ENCODE peak calls at places on chromosomes 11 and 22, in five cellular contexts. One of them, this sample, is unnamed.

GRCh38 chr22:36010090-36010489 is 18.5 kb downstream of the RBFOX2 start:
- DNase-seq in H1: peak
- DNase-seq in IMR-90: no peak
- DNase-seq in neuronal stem cell: peak
- DNase-seq in trophoblast cell: no peak
- DNase-seq in this sample: no peak

GRCh38 chr22:27473533-27473932 is 328.0 kb downstream of the MN1 start:
- DNase-seq in H1: no peak
- DNase-seq in IMR-90: no peak
- DNase-seq in neuronal stem cell: no peak
- DNase-seq in trophoblast cell: no peak
- DNase-seq in this sample: no peak

GRCh38 chr11:57332694-57333440 is 2.8 kb downstream of the SSRP1 start:
- DNase-seq in H1: no peak
- DNase-seq in IMR-90: no peak
- DNase-seq in neuronal stem cell: no peak
- DNase-seq in trophoblast cell: no peak
- DNase-seq in this sample: peak

GRCh38 chr22:29023172-29023796 is 38.3 kb downstream of the C22orf31 start:
- DNase-seq in H1: no peak
- DNase-seq in IMR-90: no peak
- DNase-seq in neuronal stem cell: no peak
- DNase-seq in trophoblast cell: no peak
- DNase-seq in this sample: no peak

GRCh38 chr22:39279170-39279850 is 34.5 kb upstream of the PDGFB start:
- DNase-seq in H1: no peak
- DNase-seq in IMR-90: no peak
- DNase-seq in neuronal stem cell: no peak
- DNase-seq in trophoblast cell: no peak
- DNase-seq in this sample: no peak

GRCh38 chr22:35345808-35346505 is 34.9 kb upstream of the HMOX1 start:
- DNase-seq in H1: no peak
- DNase-seq in IMR-90: no peak
- DNase-seq in neuronal stem cell: no peak
- DNase-seq in trophoblast cell: no peak
- DNase-seq in this sample: no peak

GRCh38 chr11:17691550-17691949 is 27.8 kb upstream of the MYOD1 start:
- DNase-seq in H1: no peak
- DNase-seq in IMR-90: no peak
- DNase-seq in neuronal stem cell: no peak
- DNase-seq in trophoblast cell: peak
- DNase-seq in this sample: no peak

GRCh38 chr11:20452585-20452984 is 65.1 kb downstream of the PRMT3 start:
- DNase-seq in H1: no peak
- DNase-seq in IMR-90: no peak
- DNase-seq in neuronal stem cell: no peak
- DNase-seq in trophoblast cell: no peak
- DNase-seq in this sample: no peak

GRCh38 chr11:125300791-125301218 is 136.3 kb downstream of the PKNOX2 start:
- DNase-seq in H1: no peak
- DNase-seq in IMR-90: peak
- DNase-seq in neuronal stem cell: no peak
- DNase-seq in trophoblast cell: peak
- DNase-seq in this sample: peak

DNA sequence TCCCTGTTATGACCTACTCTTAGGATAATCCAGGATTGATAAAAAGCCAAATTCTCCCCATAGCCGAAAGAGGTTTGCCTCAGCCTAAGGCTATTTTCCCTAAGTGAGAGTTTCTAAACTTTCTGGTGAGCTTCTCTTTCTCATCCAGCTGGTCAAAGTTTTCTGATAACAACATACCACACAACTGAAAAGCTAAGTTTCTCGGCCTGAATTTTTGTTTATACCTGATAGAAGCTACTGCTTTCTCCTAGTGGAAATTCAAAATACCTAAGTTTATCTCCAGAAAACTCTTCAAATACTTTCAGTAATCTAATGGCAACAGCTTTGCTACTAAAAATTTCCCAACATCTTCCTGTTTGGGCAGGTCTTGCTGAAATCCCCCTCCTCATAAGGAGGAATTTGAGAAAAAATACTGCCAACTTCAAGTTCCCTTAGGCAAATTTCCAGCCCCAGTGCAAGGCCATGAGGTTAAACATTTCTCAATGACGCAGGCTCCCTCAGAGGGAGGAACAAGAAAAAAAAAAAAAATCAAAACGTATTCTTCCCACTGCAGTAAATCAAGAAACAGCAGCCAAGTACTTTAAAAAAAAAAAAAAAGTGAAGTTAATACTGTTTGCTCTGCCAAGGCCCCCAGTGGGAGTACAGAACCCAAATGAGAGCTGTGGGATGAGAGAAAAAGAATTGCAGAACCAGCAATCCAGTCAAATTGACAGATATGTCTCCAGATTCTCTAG is 127.0 kb downstream of the MRTFA start:
- DNase-seq in H1: no peak
- DNase-seq in IMR-90: peak
- DNase-seq in neuronal stem cell: no peak
- DNase-seq in trophoblast cell: peak
- DNase-seq in this sample: peak
- H3K4me3 ChIP-seq in H1: no peak
- H3K4me3 ChIP-seq in IMR-90: no peak
- H3K4me3 ChIP-seq in neuronal stem cell: no peak
- H3K4me3 ChIP-seq in trophoblast cell: no peak
- H3K4me3 ChIP-seq in this sample: no peak

GRCh38 chr22:26450453-26451185 is 21.6 kb downstream of the ASPHD2 start:
- DNase-seq in H1: no peak
- DNase-seq in IMR-90: no peak
- DNase-seq in neuronal stem cell: no peak
- DNase-seq in trophoblast cell: no peak
- DNase-seq in this sample: no peak

GRCh38 chr22:26453195-26453594 is 24.1 kb downstream of the ASPHD2 start:
- DNase-seq in H1: no peak
- DNase-seq in IMR-90: no peak
- DNase-seq in neuronal stem cell: no peak
- DNase-seq in trophoblast cell: no peak
- DNase-seq in this sample: no peak

GRCh38 chr22:26457661-26458272 is 25.8 kb downstream of the HPS4 start:
- DNase-seq in H1: no peak
- DNase-seq in IMR-90: no peak
- DNase-seq in neuronal stem cell: no peak
- DNase-seq in trophoblast cell: no peak
- DNase-seq in this sample: no peak

GRCh38 chr22:26452236-26453016 is 23.4 kb downstream of the ASPHD2 start:
- DNase-seq in H1: no peak
- DNase-seq in IMR-90: no peak
- DNase-seq in neuronal stem cell: no peak
- DNase-seq in trophoblast cell: no peak
- DNase-seq in this sample: no peak

DNA sequence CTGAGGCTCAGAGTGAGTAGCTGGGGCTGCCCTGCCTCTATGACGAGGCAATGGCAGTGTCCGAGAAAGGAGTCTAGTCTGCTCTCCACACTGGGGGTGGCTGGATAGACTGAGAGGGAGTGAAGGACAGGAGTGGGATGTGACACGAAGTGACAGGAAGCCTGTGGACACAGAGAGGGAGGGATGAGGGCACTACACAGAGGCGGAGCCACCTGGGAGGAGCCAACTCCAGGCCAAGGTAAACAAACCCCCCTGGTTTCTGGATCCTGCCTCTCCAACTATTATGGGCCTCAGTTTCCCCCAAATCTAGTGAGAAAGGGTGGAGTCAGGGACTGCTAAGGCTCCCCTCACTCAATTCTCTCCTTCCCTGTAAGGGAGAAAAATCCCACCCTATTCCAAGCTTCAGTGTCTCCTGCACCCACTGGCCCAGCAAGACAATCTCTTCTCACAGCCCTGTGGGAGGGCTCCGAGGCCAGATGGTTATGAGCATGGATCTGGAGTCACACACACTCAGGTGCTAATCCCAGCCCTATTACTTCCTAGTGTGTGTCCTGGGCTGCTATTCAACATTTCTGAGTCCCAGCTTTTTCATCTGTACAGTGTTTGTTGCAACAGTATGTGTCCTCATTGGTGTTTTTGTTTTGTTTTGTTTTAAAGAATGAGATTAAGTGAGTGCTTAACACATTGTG is 24.9 kb downstream of the ASPHD2 start:
- DNase-seq in H1: no peak
- DNase-seq in IMR-90: no peak
- DNase-seq in neuronal stem cell: no peak
- DNase-seq in trophoblast cell: no peak
- DNase-seq in this sample: no peak
- H3K14ac ChIP-seq in H1: no peak
- H3K14ac ChIP-seq in IMR-90: no peak
- H3K14ac ChIP-seq in neuronal stem cell: no peak
- H3K14ac ChIP-seq in trophoblast cell: no peak
- H3K14ac ChIP-seq in this sample: no peak

GRCh38 chr11:88454881-88455280 is 117.3 kb upstream of the CTSC start:
- DNase-seq in H1: no peak
- DNase-seq in IMR-90: peak
- DNase-seq in neuronal stem cell: no peak
- DNase-seq in trophoblast cell: peak
- DNase-seq in this sample: peak
- H3K4me3 ChIP-seq in H1: no peak
- H3K4me3 ChIP-seq in IMR-90: no peak
- H3K4me3 ChIP-seq in neuronal stem cell: no peak
- H3K4me3 ChIP-seq in trophoblast cell: no peak
- H3K4me3 ChIP-seq in this sample: no peak

GRCh38 chr11:35116762-35117588 is 22.0 kb upstream of the CD44 start:
- DNase-seq in H1: no peak
- DNase-seq in IMR-90: peak
- DNase-seq in neuronal stem cell: no peak
- DNase-seq in trophoblast cell: no peak
- DNase-seq in this sample: no peak

GRCh38 chr11:35116245-35116644 is 22.7 kb upstream of the CD44 start:
- DNase-seq in H1: no peak
- DNase-seq in IMR-90: no peak
- DNase-seq in neuronal stem cell: no peak
- DNase-seq in trophoblast cell: no peak
- DNase-seq in this sample: no peak

GRCh38 chr11:35112846-35113105 is 26.2 kb upstream of the CD44 start:
- DNase-seq in H1: no peak
- DNase-seq in IMR-90: no peak
- DNase-seq in neuronal stem cell: no peak
- DNase-seq in trophoblast cell: no peak
- DNase-seq in this sample: no peak

GRCh38 chr11:35115688-35116030 is 23.3 kb upstream of the CD44 start:
- DNase-seq in H1: no peak
- DNase-seq in IMR-90: no peak
- DNase-seq in neuronal stem cell: no peak
- DNase-seq in trophoblast cell: no peak
- DNase-seq in this sample: peak

DNA sequence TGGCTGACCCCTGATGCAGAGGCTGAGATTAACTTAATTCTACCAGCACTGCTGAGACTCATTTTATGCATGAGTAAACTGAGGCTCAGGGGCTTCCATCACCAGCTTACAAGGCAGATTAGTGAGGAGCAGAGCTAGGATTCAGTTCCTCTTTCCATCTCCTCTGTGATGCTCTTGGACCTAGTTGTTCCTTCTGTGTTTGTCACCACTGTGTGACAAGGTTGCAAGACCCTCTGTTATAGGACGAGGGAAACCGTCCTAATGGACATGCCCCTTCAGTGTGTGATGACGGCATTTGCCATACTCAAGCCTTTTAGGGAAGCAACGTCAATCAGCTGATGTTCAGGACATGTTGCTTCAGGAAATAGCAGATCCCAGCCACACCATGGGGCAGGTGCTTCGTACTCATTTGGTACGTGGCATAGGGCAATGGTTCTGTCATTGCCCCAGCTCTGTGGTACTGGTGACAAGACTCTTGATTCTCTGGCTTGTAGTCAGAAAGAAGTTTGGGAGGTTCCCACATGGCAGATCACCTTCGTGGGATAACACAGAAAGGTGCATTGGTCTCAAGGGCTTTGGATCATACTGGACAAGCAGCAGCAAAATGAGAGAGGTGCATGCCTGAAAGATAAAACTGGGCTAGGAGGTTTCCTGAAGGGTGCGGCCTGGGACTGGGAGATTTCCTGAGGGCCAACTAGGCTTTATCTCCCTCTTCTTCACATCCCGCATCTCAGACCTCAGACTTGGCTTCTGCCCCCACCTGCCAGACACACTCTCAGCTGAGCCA is 23.9 kb upstream of the CD44 start:
- DNase-seq in H1: no peak
- DNase-seq in IMR-90: no peak
- DNase-seq in neuronal stem cell: no peak
- DNase-seq in trophoblast cell: no peak
- DNase-seq in this sample: no peak
- H3K14ac ChIP-seq in H1: no peak
- H3K14ac ChIP-seq in IMR-90: no peak
- H3K14ac ChIP-seq in neuronal stem cell: no peak
- H3K14ac ChIP-seq in trophoblast cell: no peak
- H3K14ac ChIP-seq in this sample: no peak

GRCh38 chr22:31625257-31625640 is 36.8 kb downstream of the PISD start:
- DNase-seq in H1: no peak
- DNase-seq in IMR-90: no peak
- DNase-seq in neuronal stem cell: no peak
- DNase-seq in trophoblast cell: no peak
- DNase-seq in this sample: no peak

GRCh38 chr22:31623634-31624312 is 38.2 kb downstream of the PISD start:
- DNase-seq in H1: no peak
- DNase-seq in IMR-90: no peak
- DNase-seq in neuronal stem cell: no peak
- DNase-seq in trophoblast cell: peak
- DNase-seq in this sample: no peak

GRCh38 chr22:31627223-31627731 is 34.7 kb downstream of the PISD start:
- DNase-seq in H1: no peak
- DNase-seq in IMR-90: no peak
- DNase-seq in neuronal stem cell: no peak
- DNase-seq in trophoblast cell: no peak
- DNase-seq in this sample: no peak

GRCh38 chr22:31626427-31627150 is 35.4 kb downstream of the PISD start:
- DNase-seq in H1: no peak
- DNase-seq in IMR-90: no peak
- DNase-seq in neuronal stem cell: no peak
- DNase-seq in trophoblast cell: no peak
- DNase-seq in this sample: no peak

DNA sequence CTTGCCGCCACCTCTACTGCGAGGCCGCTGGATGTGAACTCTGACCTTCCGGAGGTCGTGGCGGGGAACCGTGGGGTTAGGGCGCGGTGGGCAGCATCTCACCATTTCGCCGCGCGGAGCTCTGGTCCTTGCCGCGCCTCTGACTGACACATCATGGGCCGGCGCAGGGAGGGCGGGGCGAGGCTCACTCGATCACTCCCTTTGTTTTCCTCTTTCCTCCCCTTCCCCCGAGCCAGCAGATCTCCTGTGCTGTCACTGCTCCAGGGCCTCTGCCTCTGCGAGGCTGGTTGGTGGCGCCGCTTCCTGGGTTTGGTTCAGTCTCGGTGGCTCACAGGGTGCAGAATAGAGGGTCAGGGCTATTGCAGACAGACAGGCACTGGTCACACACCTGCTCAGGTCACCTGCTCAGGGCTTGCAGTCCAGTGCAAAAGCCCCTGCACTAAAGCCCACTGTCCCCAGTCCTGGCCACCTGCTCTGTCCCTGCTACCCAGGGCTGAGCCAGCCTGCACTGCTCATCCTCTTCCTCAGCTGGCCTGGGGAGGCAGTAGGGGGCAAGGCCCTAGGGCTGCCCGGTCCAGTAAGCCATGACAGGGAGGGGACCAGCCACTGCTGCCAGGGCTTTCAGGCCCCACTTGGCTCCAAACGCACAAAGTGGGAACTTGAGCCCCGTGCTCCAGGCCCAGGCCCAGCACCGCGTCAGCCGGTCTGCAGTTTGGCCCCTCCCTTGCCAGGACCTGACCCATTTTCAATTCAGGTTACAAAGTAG is 36.2 kb downstream of the PISD start:
- DNase-seq in H1: peak
- DNase-seq in IMR-90: peak
- DNase-seq in neuronal stem cell: peak
- DNase-seq in trophoblast cell: peak
- DNase-seq in this sample: no peak
- H3K4me3 ChIP-seq in H1: peak
- H3K4me3 ChIP-seq in IMR-90: no peak
- H3K4me3 ChIP-seq in neuronal stem cell: no peak
- H3K4me3 ChIP-seq in trophoblast cell: no peak
- H3K4me3 ChIP-seq in this sample: no peak

This sample was measured in mesenchymal stem cell.